ENCODE peak calls at places on chromosome 15, in six cellular contexts. E is breast epithelium, Y is heart left ventricle, Q is A549, R is HepG2, B is H54. U is an unnamed sample.
A peak's percentile ranks its signal among the peaks of the same experiment; 100 is the strongest.

GRCh38 chr15:101389362-101389761 is 94.3 kb upstream of the SNRPA1 start:
- DNase-seq in E (no peak), Y (no peak), Q (no peak), R (no peak), B (no peak), U (no peak)

GRCh38 chr15:64096486-64097431 is 977 bp downstream of the SNX1 start:
- DNase-seq in E (no peak), Y (no peak), Q (peak; percentile 49), R (no peak), B (no peak), U (peak; percentile 66)

GRCh38 chr15:34647569-34648334 is 64.3 kb upstream of the GOLGA8B start:
- DNase-seq in E (no peak), Y (no peak), Q (no peak), R (no peak), B (no peak), U (peak; percentile 51)

GRCh38 chr15:29139540-29140459 is 129.8 kb downstream of the NSMCE3 start:
- DNase-seq in E (peak; percentile 48), Y (no peak), Q (peak; percentile 44), R (no peak), B (peak; percentile 81), U (peak; percentile 18)

GRCh38 chr15:63481105-63481810 is 23.1 kb upstream of the USP3 start:
- DNase-seq in E (no peak), Y (no peak), Q (peak; percentile 57), R (no peak), B (no peak), U (no peak)

GRCh38 chr15:51137024-51137423 is 42.3 kb upstream of the TNFAIP8L3 start:
- DNase-seq in E (no peak), Y (no peak), Q (no peak), R (no peak), B (no peak), U (no peak)

GRCh38 chr15:40097968-40098476 is 10.7 kb downstream of the BMF start:
- DNase-seq in E (no peak), Y (peak; percentile 62), Q (no peak), R (no peak), B (no peak), U (peak; percentile 33)

GRCh38 chr15:90619939-90620338 is 90.2 kb downstream of the CRTC3 start:
- DNase-seq in E (no peak), Y (no peak), Q (no peak), R (no peak), B (no peak), U (peak; percentile 19)

GRCh38 chr15:55221090-55222011 is 24.6 kb upstream of the RSL24D1 start:
- DNase-seq in E (no peak), Y (no peak), Q (peak; percentile 63), R (peak; percentile 86), B (peak; percentile 14), U (peak; percentile 66)

GRCh38 chr15:31338879-31339557 is 12.4 kb downstream of the KLF13 start:
- DNase-seq in E (no peak), Y (peak; percentile 86), Q (peak; percentile 58), R (peak; percentile 38), B (no peak), U (no peak)

GRCh38 chr15:51982013-51982769 is 10.6 kb upstream of the LEO1 start:
- DNase-seq in E (no peak), Y (no peak), Q (peak; percentile 89), R (peak; percentile 75), B (peak; percentile 6), U (peak; percentile 88)

GRCh38 chr15:68442041-68442440 is 10.1 kb upstream of the ITGA11 start:
- DNase-seq in E (no peak), Y (no peak), Q (no peak), R (no peak), B (no peak), U (no peak)

GRCh38 chr15:81023483-81024264 is 23.0 kb downstream of the TLNRD1 start:
- DNase-seq in E (no peak), Y (peak; percentile 71), Q (no peak), R (no peak), B (no peak), U (no peak)

GRCh38 chr15:78811124-78811824 is at the start of gene ADAMTS7:
- DNase-seq in E (no peak), Y (peak; percentile 83), Q (peak; percentile 78), R (no peak), B (peak; percentile 75), U (peak; percentile 66)

GRCh38 chr15:24878153-24878552 is 76.6 kb upstream of the SNRPN start:
- DNase-seq in E (peak; percentile 52), Y (peak; percentile 38), Q (no peak), R (peak; percentile 38), B (no peak), U (no peak)

GRCh38 chr15:85318048-85318731 is 62.2 kb upstream of the AKAP13 start:
- DNase-seq in E (no peak), Y (no peak), Q (peak; percentile 75), R (no peak), B (no peak), U (no peak)

GRCh38 chr15:64630403-64631107 is 144.8 kb downstream of the RBPMS2 start:
- DNase-seq in E (no peak), Y (no peak), Q (no peak), R (no peak), B (no peak), U (peak; percentile 53)

GRCh38 chr15:24786347-24786746 is 110.8 kb downstream of the NPAP1 start:
- DNase-seq in E (no peak), Y (no peak), Q (no peak), R (no peak), B (no peak), U (no peak)

GRCh38 chr15:79442911-79443310 is 10.8 kb downstream of the MINAR1 start:
- DNase-seq in E (no peak), Y (no peak), Q (no peak), R (no peak), B (no peak), U (no peak)

GRCh38 chr15:26634319-26634718 is 138.5 kb downstream of the GABRB3 start:
- DNase-seq in E (no peak), Y (no peak), Q (peak; percentile 53), R (no peak), B (no peak), U (no peak)

GRCh38 chr15:69554321-69554961 is 101.8 kb downstream of the RPLP1 start:
- DNase-seq in E (no peak), Y (no peak), Q (peak; percentile 90), R (peak; percentile 14), B (no peak), U (no peak)

GRCh38 chr15:48324949-48325348 is 6.3 kb upstream of the DUT start:
- DNase-seq in E (no peak), Y (no peak), Q (no peak), R (no peak), B (no peak), U (no peak)

GRCh38 chr15:55909036-55909811 is 84.2 kb downstream of the NEDD4 start:
- DNase-seq in E (no peak), Y (no peak), Q (peak; percentile 66), R (no peak), B (no peak), U (no peak)

GRCh38 chr15:67884514-67885225 is 44.8 kb upstream of the RNU6-1 start:
- DNase-seq in E (peak; percentile 81), Y (peak; percentile 87), Q (peak; percentile 91), R (peak; percentile 89), B (peak; percentile 43), U (peak; percentile 82)

GRCh38 chr15:83092309-83092976 is 15.0 kb upstream of the TM6SF1 start:
- DNase-seq in E (no peak), Y (peak; percentile 46), Q (no peak), R (no peak), B (no peak), U (peak; percentile 89)
- TF ChIP-seq POLR2A in E (no peak), Y (no peak), Q (no peak), R (no peak), B (no peak), U (peak; percentile 91)

DNA sequence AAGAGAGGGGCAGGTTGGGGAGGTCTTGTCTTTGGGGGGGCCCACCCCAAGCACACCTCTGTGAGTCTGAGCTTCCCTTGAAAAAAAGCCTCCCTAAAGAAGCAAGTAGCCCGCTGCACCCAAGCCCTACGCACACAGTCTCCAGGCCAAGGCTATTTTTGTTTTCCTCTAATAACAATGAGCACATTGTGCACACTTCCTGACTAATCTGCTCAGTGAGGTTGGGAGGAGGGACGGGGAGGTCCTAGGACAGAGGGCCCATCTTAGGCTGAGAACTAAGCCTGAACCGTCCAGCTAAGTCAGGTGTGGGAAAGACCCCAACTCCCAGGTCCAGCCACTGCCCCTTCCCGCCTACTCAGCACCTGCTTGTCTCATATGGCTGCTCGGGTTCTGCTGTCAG is 87.2 kb downstream of the HMG20A start:
- DNase-seq in E (no peak), Y (peak; percentile 84), Q (no peak), R (peak; percentile 74), B (peak; percentile 60), U (no peak)
- TF ChIP-seq POLR2A in E (no peak), Y (peak; percentile 29), Q (no peak), R (no peak), B (no peak), U (no peak)

DNA sequence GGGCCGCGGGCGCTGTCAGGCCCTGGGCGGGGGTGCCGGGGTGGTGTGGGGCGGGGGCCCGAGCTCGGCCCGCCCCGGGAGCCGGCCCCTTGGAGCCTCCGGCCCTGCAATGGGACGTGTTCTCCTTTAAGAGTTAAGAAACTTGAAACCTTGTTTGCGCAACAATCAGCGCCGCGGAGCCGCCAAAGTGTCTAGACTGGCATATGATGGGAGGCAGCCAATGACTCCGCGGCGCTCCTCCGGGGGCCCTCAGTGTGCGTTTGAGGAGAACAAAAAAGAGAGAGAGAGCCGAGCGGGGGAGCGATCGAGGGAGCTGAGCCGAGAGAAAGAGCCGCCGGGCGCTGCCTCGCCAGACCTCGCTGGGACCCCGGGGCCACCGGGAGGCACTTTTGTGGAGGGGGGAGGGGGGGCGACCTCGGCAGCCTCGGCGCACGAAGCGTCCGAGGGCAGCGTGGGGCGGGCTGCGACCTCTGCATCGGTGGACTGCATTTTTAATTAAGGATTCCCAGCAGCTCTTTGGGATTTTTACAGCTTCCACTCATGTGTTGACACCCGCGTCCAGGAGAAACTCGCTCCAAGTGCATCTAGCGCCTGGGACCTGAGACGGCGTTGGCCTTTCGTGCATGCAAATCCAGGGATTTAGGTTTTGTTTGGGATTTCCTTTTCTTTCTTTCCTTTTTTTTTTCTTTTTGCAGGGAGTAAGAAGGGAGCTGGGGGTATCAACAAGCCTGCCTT is at the start of gene SMAD6:
- DNase-seq in E (peak; percentile 88), Y (peak; percentile 94), Q (peak; percentile 99), R (peak; percentile 98), B (peak; percentile 83), U (peak; percentile 88)
- TF ChIP-seq POLR2A in E (peak; percentile 23), Y (no peak), Q (peak; percentile 73), R (peak; percentile 35), B (peak; percentile 61), U (peak; percentile 27)

GRCh38 chr15:43529587-43530345 is 12.4 kb downstream of the MAP1A start:
- DNase-seq in E (no peak), Y (no peak), Q (no peak), R (no peak), B (no peak), U (no peak)

GRCh38 chr15:43527016-43527801 is 9.8 kb downstream of the MAP1A start:
- DNase-seq in E (no peak), Y (no peak), Q (no peak), R (no peak), B (no peak), U (no peak)

GRCh38 chr15:43528542-43529007 is 11.2 kb downstream of the MAP1A start:
- DNase-seq in E (no peak), Y (no peak), Q (no peak), R (no peak), B (no peak), U (no peak)

GRCh38 chr15:43527802-43528541 is 10.6 kb downstream of the MAP1A start:
- DNase-seq in E (no peak), Y (no peak), Q (no peak), R (no peak), B (no peak), U (no peak)

GRCh38 chr15:43529141-43529540 is 11.7 kb downstream of the MAP1A start:
- DNase-seq in E (no peak), Y (no peak), Q (no peak), R (no peak), B (no peak), U (no peak)
- TF ChIP-seq POLR2A in E (no peak), Y (no peak), Q (no peak), R (no peak), B (no peak), U (no peak)

GRCh38 chr15:74798388-74799254 is 14.0 kb upstream of the LMAN1L start:
- DNase-seq in E (no peak), Y (no peak), Q (no peak), R (no peak), B (no peak), U (no peak)
- TF ChIP-seq POLR2A in E (no peak), Y (no peak), Q (no peak), R (no peak), B (no peak), U (no peak)

U was measured in erythroblast.